ENCODE peak calls at places on chromosome 6, in eight cellular contexts. One of them, this sample, is unnamed. For H3K4me1, the result is how much of the 10 kb centered on the place peaks cover.

GRCh38 chr6:100915876-100916275 is 34.7 kb upstream of the ASCC3 start:
- DNase-seq in heart right ventricle: no peak
- DNase-seq in cardiac muscle cell: no peak
- DNase-seq in PC-9: no peak
- DNase-seq in thyroid gland: no peak
- DNase-seq in ovary: no peak
- DNase-seq in transverse colon: no peak
- DNase-seq in heart left ventricle: no peak
- DNase-seq in this sample: no peak

GRCh38 chr6:65566117-65566516 is 140.9 kb downstream of the EYS start:
- DNase-seq in heart right ventricle: no peak
- DNase-seq in cardiac muscle cell: no peak
- DNase-seq in PC-9: no peak
- DNase-seq in thyroid gland: no peak
- DNase-seq in ovary: no peak
- DNase-seq in transverse colon: no peak
- DNase-seq in heart left ventricle: no peak
- DNase-seq in this sample: no peak

GRCh38 chr6:357791-358341 is 33.7 kb upstream of the IRF4 start:
- DNase-seq in heart right ventricle: no peak
- DNase-seq in cardiac muscle cell: no peak
- DNase-seq in PC-9: no peak
- DNase-seq in thyroid gland: no peak
- DNase-seq in ovary: no peak
- DNase-seq in transverse colon: no peak
- DNase-seq in heart left ventricle: no peak
- DNase-seq in this sample: no peak

GRCh38 chr6:107264357-107264831 is 149.1 kb upstream of the BEND3 start:
- DNase-seq in heart right ventricle: no peak
- DNase-seq in cardiac muscle cell: no peak
- DNase-seq in PC-9: no peak
- DNase-seq in thyroid gland: no peak
- DNase-seq in ovary: no peak
- DNase-seq in transverse colon: no peak
- DNase-seq in heart left ventricle: no peak
- DNase-seq in this sample: no peak

GRCh38 chr6:35051393-35051792 is 89.7 kb downstream of the TCP11 start:
- DNase-seq in heart right ventricle: no peak
- DNase-seq in cardiac muscle cell: no peak
- DNase-seq in PC-9: no peak
- DNase-seq in thyroid gland: no peak
- DNase-seq in ovary: no peak
- DNase-seq in transverse colon: no peak
- DNase-seq in heart left ventricle: no peak
- DNase-seq in this sample: no peak

GRCh38 chr6:40778918-40779317 is 191.8 kb upstream of the LRFN2 start:
- DNase-seq in heart right ventricle: no peak
- DNase-seq in cardiac muscle cell: no peak
- DNase-seq in PC-9: no peak
- DNase-seq in thyroid gland: no peak
- DNase-seq in ovary: no peak
- DNase-seq in transverse colon: no peak
- DNase-seq in heart left ventricle: no peak
- DNase-seq in this sample: no peak

GRCh38 chr6:45513331-45513730 is 135.6 kb upstream of the SUPT3H start:
- DNase-seq in heart right ventricle: no peak
- DNase-seq in cardiac muscle cell: no peak
- DNase-seq in PC-9: no peak
- DNase-seq in thyroid gland: no peak
- DNase-seq in ovary: no peak
- DNase-seq in transverse colon: peak
- DNase-seq in heart left ventricle: no peak
- DNase-seq in this sample: no peak

GRCh38 chr6:98324406-98324930 is 509.9 kb upstream of the POU3F2 start:
- DNase-seq in heart right ventricle: no peak
- DNase-seq in cardiac muscle cell: no peak
- DNase-seq in PC-9: no peak
- DNase-seq in thyroid gland: no peak
- DNase-seq in ovary: no peak
- DNase-seq in transverse colon: no peak
- DNase-seq in heart left ventricle: no peak
- DNase-seq in this sample: no peak

GRCh38 chr6:101806241-101806640 is 412.7 kb downstream of the GRIK2 start:
- DNase-seq in heart right ventricle: no peak
- DNase-seq in cardiac muscle cell: no peak
- DNase-seq in PC-9: no peak
- DNase-seq in thyroid gland: no peak
- DNase-seq in ovary: no peak
- DNase-seq in transverse colon: no peak
- DNase-seq in heart left ventricle: no peak
- DNase-seq in this sample: no peak

GRCh38 chr6:33199687-33200233 is 705 bp downstream of the RXRB start:
- DNase-seq in heart right ventricle: peak
- DNase-seq in cardiac muscle cell: peak
- DNase-seq in PC-9: peak
- DNase-seq in thyroid gland: peak
- DNase-seq in ovary: no peak
- DNase-seq in transverse colon: peak
- DNase-seq in heart left ventricle: peak
- DNase-seq in this sample: no peak

GRCh38 chr6:151119823-151120524 is 119.8 kb upstream of the AKAP12 start:
- DNase-seq in heart right ventricle: no peak
- DNase-seq in cardiac muscle cell: peak
- DNase-seq in PC-9: no peak
- DNase-seq in thyroid gland: no peak
- DNase-seq in ovary: no peak
- DNase-seq in transverse colon: peak
- DNase-seq in heart left ventricle: no peak
- DNase-seq in this sample: no peak

GRCh38 chr6:151118453-151119123 is 121.2 kb upstream of the AKAP12 start:
- DNase-seq in heart right ventricle: no peak
- DNase-seq in cardiac muscle cell: no peak
- DNase-seq in PC-9: no peak
- DNase-seq in thyroid gland: no peak
- DNase-seq in ovary: no peak
- DNase-seq in transverse colon: no peak
- DNase-seq in heart left ventricle: no peak
- DNase-seq in this sample: no peak

DNA sequence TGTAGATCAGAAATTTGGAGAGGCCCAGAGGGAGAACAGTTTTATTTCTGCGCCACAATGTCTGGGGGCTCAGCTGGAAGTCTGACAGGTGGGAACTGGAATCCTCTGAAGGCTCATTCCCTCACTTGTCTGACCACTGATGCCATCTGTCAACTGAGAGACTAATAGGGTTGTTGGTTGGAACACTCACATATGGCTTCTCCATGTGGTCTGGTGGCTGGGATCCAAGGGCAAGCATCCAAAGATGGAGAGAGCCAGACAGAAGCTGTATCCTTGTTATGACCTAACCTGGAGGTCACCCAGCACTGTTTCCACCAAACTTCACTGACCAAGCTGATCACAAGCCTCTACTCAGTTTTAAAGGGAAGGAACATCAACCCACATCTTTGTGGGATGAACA is 117.9 kb upstream of the AKAP12 start:
- DNase-seq in heart right ventricle: peak
- DNase-seq in cardiac muscle cell: no peak
- DNase-seq in PC-9: no peak
- DNase-seq in thyroid gland: peak
- DNase-seq in ovary: peak
- DNase-seq in transverse colon: no peak
- DNase-seq in heart left ventricle: peak
- DNase-seq in this sample: peak
- H3K4me1 ChIP-seq in heart right ventricle: under half
- H3K4me1 ChIP-seq in cardiac muscle cell: under half
- H3K4me1 ChIP-seq in PC-9: under half
- H3K4me1 ChIP-seq in thyroid gland: under half
- H3K4me1 ChIP-seq in ovary: under half
- H3K4me1 ChIP-seq in transverse colon: under half
- H3K4me1 ChIP-seq in heart left ventricle: under half
- H3K4me1 ChIP-seq in this sample: under half

GRCh38 chr6:114170958-114171387 is 171.8 kb downstream of the HS3ST5 start:
- DNase-seq in heart right ventricle: no peak
- DNase-seq in cardiac muscle cell: no peak
- DNase-seq in PC-9: no peak
- DNase-seq in thyroid gland: no peak
- DNase-seq in ovary: no peak
- DNase-seq in transverse colon: no peak
- DNase-seq in heart left ventricle: no peak
- DNase-seq in this sample: no peak
- H3K4me1 ChIP-seq in heart right ventricle: under half
- H3K4me1 ChIP-seq in cardiac muscle cell: under half
- H3K4me1 ChIP-seq in PC-9: under half
- H3K4me1 ChIP-seq in thyroid gland: under half
- H3K4me1 ChIP-seq in ovary: under half
- H3K4me1 ChIP-seq in transverse colon: under half
- H3K4me1 ChIP-seq in heart left ventricle: under half
- H3K4me1 ChIP-seq in this sample: under half

DNA sequence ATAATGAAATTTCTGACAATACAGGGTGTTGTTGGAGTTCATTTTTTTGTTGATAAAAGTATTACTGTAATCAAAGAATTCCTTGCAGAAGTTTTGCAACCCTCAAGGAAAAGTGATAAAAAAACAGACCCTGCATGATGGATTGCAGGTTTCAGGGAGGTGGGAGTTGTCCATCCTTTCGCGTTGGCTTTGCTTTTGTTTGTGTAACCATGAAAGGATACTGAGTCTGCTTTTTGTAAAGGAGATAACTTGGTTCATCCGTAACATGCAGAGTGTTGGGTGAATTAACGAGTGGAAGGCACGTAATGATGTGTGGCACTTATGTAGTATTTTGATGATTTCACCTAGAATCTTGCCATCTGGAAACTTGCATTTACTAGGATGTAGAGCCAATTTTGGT is 23.6 kb downstream of the FOXO3 start:
- DNase-seq in heart right ventricle: no peak
- DNase-seq in cardiac muscle cell: no peak
- DNase-seq in PC-9: no peak
- DNase-seq in thyroid gland: no peak
- DNase-seq in ovary: no peak
- DNase-seq in transverse colon: no peak
- DNase-seq in heart left ventricle: no peak
- DNase-seq in this sample: no peak
- H3K4me1 ChIP-seq in heart right ventricle: half or more
- H3K4me1 ChIP-seq in cardiac muscle cell: half or more
- H3K4me1 ChIP-seq in PC-9: half or more
- H3K4me1 ChIP-seq in thyroid gland: half or more
- H3K4me1 ChIP-seq in ovary: half or more
- H3K4me1 ChIP-seq in transverse colon: half or more
- H3K4me1 ChIP-seq in heart left ventricle: half or more
- H3K4me1 ChIP-seq in this sample: half or more

GRCh38 chr6:150492941-150493340 is 106.7 kb upstream of the PLEKHG1 start:
- DNase-seq in heart right ventricle: no peak
- DNase-seq in cardiac muscle cell: no peak
- DNase-seq in PC-9: peak
- DNase-seq in thyroid gland: no peak
- DNase-seq in ovary: no peak
- DNase-seq in transverse colon: no peak
- DNase-seq in heart left ventricle: no peak
- DNase-seq in this sample: no peak

GRCh38 chr6:150492507-150492906 is 107.2 kb upstream of the PLEKHG1 start:
- DNase-seq in heart right ventricle: no peak
- DNase-seq in cardiac muscle cell: no peak
- DNase-seq in PC-9: peak
- DNase-seq in thyroid gland: no peak
- DNase-seq in ovary: no peak
- DNase-seq in transverse colon: no peak
- DNase-seq in heart left ventricle: no peak
- DNase-seq in this sample: no peak

GRCh38 chr6:150491796-150492142 is 107.9 kb upstream of the PLEKHG1 start:
- DNase-seq in heart right ventricle: no peak
- DNase-seq in cardiac muscle cell: no peak
- DNase-seq in PC-9: no peak
- DNase-seq in thyroid gland: no peak
- DNase-seq in ovary: no peak
- DNase-seq in transverse colon: no peak
- DNase-seq in heart left ventricle: no peak
- DNase-seq in this sample: no peak

GRCh38 chr6:150495126-150495525 is 104.6 kb upstream of the PLEKHG1 start:
- DNase-seq in heart right ventricle: no peak
- DNase-seq in cardiac muscle cell: no peak
- DNase-seq in PC-9: no peak
- DNase-seq in thyroid gland: no peak
- DNase-seq in ovary: no peak
- DNase-seq in transverse colon: no peak
- DNase-seq in heart left ventricle: no peak
- DNase-seq in this sample: no peak

GRCh38 chr6:150494236-150494635 is 105.4 kb upstream of the PLEKHG1 start:
- DNase-seq in heart right ventricle: peak
- DNase-seq in cardiac muscle cell: no peak
- DNase-seq in PC-9: no peak
- DNase-seq in thyroid gland: no peak
- DNase-seq in ovary: no peak
- DNase-seq in transverse colon: no peak
- DNase-seq in heart left ventricle: peak
- DNase-seq in this sample: peak
- H3K4me1 ChIP-seq in heart right ventricle: under half
- H3K4me1 ChIP-seq in cardiac muscle cell: under half
- H3K4me1 ChIP-seq in PC-9: under half
- H3K4me1 ChIP-seq in thyroid gland: under half
- H3K4me1 ChIP-seq in ovary: under half
- H3K4me1 ChIP-seq in transverse colon: under half
- H3K4me1 ChIP-seq in heart left ventricle: under half
- H3K4me1 ChIP-seq in this sample: under half

GRCh38 chr6:112470950-112471349 is 123.8 kb downstream of the RFPL4B start:
- DNase-seq in heart right ventricle: no peak
- DNase-seq in cardiac muscle cell: no peak
- DNase-seq in PC-9: no peak
- DNase-seq in thyroid gland: no peak
- DNase-seq in ovary: no peak
- DNase-seq in transverse colon: no peak
- DNase-seq in heart left ventricle: no peak
- DNase-seq in this sample: no peak
- H3K4me1 ChIP-seq in heart right ventricle: under half
- H3K4me1 ChIP-seq in cardiac muscle cell: under half
- H3K4me1 ChIP-seq in PC-9: under half
- H3K4me1 ChIP-seq in thyroid gland: under half
- H3K4me1 ChIP-seq in ovary: under half
- H3K4me1 ChIP-seq in transverse colon: under half
- H3K4me1 ChIP-seq in heart left ventricle: under half
- H3K4me1 ChIP-seq in this sample: under half

DNA sequence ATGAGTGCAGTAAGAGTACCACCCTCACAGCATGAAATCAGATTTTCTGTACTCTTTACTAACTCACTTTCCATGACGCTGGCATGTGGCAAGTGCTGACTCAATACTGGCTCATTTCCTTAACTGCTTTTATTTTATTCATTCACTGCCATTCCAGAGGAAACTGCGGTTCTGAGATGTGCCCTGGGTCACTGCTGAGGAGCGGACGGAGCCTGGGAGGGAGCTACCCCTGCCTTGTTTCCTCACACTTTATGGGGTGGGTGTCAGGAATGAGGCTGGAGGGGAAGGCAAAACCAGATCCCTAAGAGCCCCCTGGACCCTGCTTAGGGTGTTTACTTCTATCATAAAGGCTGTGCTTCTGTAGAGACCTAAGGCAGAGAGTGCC is 14.4 kb downstream of the NT5E start:
- DNase-seq in heart right ventricle: no peak
- DNase-seq in cardiac muscle cell: no peak
- DNase-seq in PC-9: peak
- DNase-seq in thyroid gland: no peak
- DNase-seq in ovary: no peak
- DNase-seq in transverse colon: no peak
- DNase-seq in heart left ventricle: no peak
- DNase-seq in this sample: no peak
- H3K4me1 ChIP-seq in heart right ventricle: under half
- H3K4me1 ChIP-seq in cardiac muscle cell: under half
- H3K4me1 ChIP-seq in PC-9: half or more
- H3K4me1 ChIP-seq in thyroid gland: half or more
- H3K4me1 ChIP-seq in ovary: under half
- H3K4me1 ChIP-seq in transverse colon: under half
- H3K4me1 ChIP-seq in heart left ventricle: under half
- H3K4me1 ChIP-seq in this sample: under half

GRCh38 chr6:151914475-151914874 is 107.0 kb downstream of the ESR1 start:
- DNase-seq in heart right ventricle: no peak
- DNase-seq in cardiac muscle cell: no peak
- DNase-seq in PC-9: no peak
- DNase-seq in thyroid gland: no peak
- DNase-seq in ovary: no peak
- DNase-seq in transverse colon: no peak
- DNase-seq in heart left ventricle: no peak
- DNase-seq in this sample: no peak
- H3K4me1 ChIP-seq in heart right ventricle: under half
- H3K4me1 ChIP-seq in cardiac muscle cell: under half
- H3K4me1 ChIP-seq in PC-9: under half
- H3K4me1 ChIP-seq in thyroid gland: under half
- H3K4me1 ChIP-seq in ovary: under half
- H3K4me1 ChIP-seq in transverse colon: under half
- H3K4me1 ChIP-seq in heart left ventricle: under half
- H3K4me1 ChIP-seq in this sample: under half

This sample was measured in psoas muscle.